ENCODE peak calls at places on chromosomes 6 and 20, in six cellular contexts. S is SK-N-SH, M is HepG2, U is GM12878, A is H1, R is K562. O is an unnamed sample.

GRCh38 chr6:152635949-152636674 is 1.1 kb downstream of the SYNE1 start:
- DNase-seq in S (peak; percentile 56), A (no peak), R (no peak), U (no peak), M (no peak), O (no peak)

GRCh38 chr6:168892031-168892430 is 361.6 kb downstream of the THBS2 start:
- DNase-seq in A (no peak), R (no peak), S (no peak), M (no peak), U (no peak), O (no peak)

GRCh38 chr6:19991176-19991575 is 154.0 kb downstream of the ID4 start:
- DNase-seq in U (no peak), A (no peak), R (no peak), S (no peak), M (no peak), O (no peak)

GRCh38 chr6:677919-678318 is 15.0 kb downstream of the EXOC2 start:
- DNase-seq in M (no peak), R (no peak), U (no peak), S (no peak), A (no peak), O (no peak)

GRCh38 chr20:63544958-63545516 is 2.5 kb downstream of the SRMS start:
- DNase-seq in A (no peak), M (no peak), R (no peak), U (no peak), S (no peak), O (no peak)

GRCh38 chr6:40796280-40797223 is 209.4 kb upstream of the LRFN2 start:
- DNase-seq in U (no peak), A (no peak), R (no peak), S (peak; percentile 64), M (no peak), O (no peak)

GRCh38 chr6:154410619-154411044 is 54.0 kb upstream of the IPCEF1 start:
- DNase-seq in R (no peak), S (no peak), U (no peak), M (peak; percentile 48), A (no peak), O (no peak)

GRCh38 chr6:37487891-37488290 is 11.8 kb downstream of the CCDC167 start:
- DNase-seq in A (no peak), R (no peak), U (no peak), S (no peak), M (no peak), O (no peak)

GRCh38 chr20:62638680-62639406 is 3.5 kb upstream of the SLCO4A1 start:
- DNase-seq in U (no peak), M (no peak), R (no peak), A (no peak), S (no peak), O (no peak)

GRCh38 chr6:124961784-124962611 is at the start of gene RNF217:
- DNase-seq in U (no peak), M (no peak), S (peak; percentile 34), A (no peak), R (peak; percentile 82), O (no peak)

GRCh38 chr20:9035129-9035528 is 33.8 kb upstream of the PLCB4 start:
- DNase-seq in A (no peak), R (no peak), S (no peak), U (no peak), M (no peak), O (no peak)

GRCh38 chr6:5398530-5398929 is 137.2 kb downstream of the FARS2 start:
- DNase-seq in M (peak; percentile 35), R (peak; percentile 53), A (no peak), S (peak; percentile 25), U (no peak), O (no peak)

GRCh38 chr6:31525932-31526591 is 2.7 kb upstream of the MCCD1 start:
- DNase-seq in M (no peak), A (no peak), U (no peak), S (no peak), R (no peak), O (no peak)

GRCh38 chr20:29325304-29325640 is 1932.2 kb upstream of the DEFB115 start:
- DNase-seq in S (no peak), U (no peak), A (no peak), R (no peak), M (no peak), O (no peak)

GRCh38 chr6:54980511-54981275 is 134.1 kb downstream of the FAM83B start:
- DNase-seq in S (no peak), R (no peak), U (no peak), A (no peak), M (no peak), O (no peak)

GRCh38 chr20:17617212-17617867 is 47.5 kb downstream of the DSTN start:
- DNase-seq in M (peak; percentile 42), U (no peak), A (no peak), S (peak; percentile 91), R (peak; percentile 62), O (peak; percentile 63)

GRCh38 chr6:160261991-160262718 is 3.5 kb upstream of the SLC22A2 start:
- DNase-seq in S (peak; percentile 24), U (no peak), M (peak; percentile 45), A (no peak), R (peak; percentile 70), O (no peak)

GRCh38 chr6:36769676-36770499 is 69.4 kb downstream of the CPNE5 start:
- DNase-seq in A (no peak), R (no peak), U (no peak), S (no peak), M (no peak), O (no peak)

GRCh38 chr6:135266675-135267074 is 85.6 kb downstream of the MYB start:
- DNase-seq in U (no peak), A (no peak), S (no peak), R (no peak), M (no peak), O (no peak)

GRCh38 chr6:130215526-130215925 is 7.2 kb downstream of the SAMD3 start:
- DNase-seq in S (no peak), R (no peak), U (no peak), M (no peak), A (no peak), O (no peak)

GRCh38 chr6:38906582-38906981 is 142.0 kb upstream of the GLP1R start:
- DNase-seq in R (no peak), U (no peak), S (no peak), M (no peak), A (no peak), O (no peak)

GRCh38 chr20:51480507-51481270 is 61.8 kb downstream of the NFATC2 start:
- DNase-seq in S (no peak), U (peak; percentile 84), R (no peak), M (no peak), A (no peak), O (no peak)

GRCh38 chr20:38258545-38259223 is 1.9 kb downstream of the KIAA1755 start:
- DNase-seq in S (no peak), U (no peak), M (no peak), A (no peak), R (no peak), O (no peak)

GRCh38 chr6:98657764-98658163 is 176.6 kb upstream of the POU3F2 start:
- DNase-seq in A (no peak), M (peak; percentile 18), R (peak; percentile 3), U (no peak), S (no peak), O (peak; percentile 11)

GRCh38 chr20:32249030-32249738 is 28.3 kb upstream of the KIF3B start:
- DNase-seq in U (no peak), S (no peak), R (no peak), A (no peak), M (no peak), O (peak; percentile 61)

GRCh38 chr20:11582073-11582472 is 335.6 kb upstream of the BTBD3 start:
- DNase-seq in R (no peak), A (no peak), U (no peak), M (no peak), S (no peak), O (peak; percentile 38)

GRCh38 chr20:52937701-52938100 is 34.5 kb upstream of the TSHZ2 start:
- DNase-seq in R (no peak), M (peak; percentile 58), A (no peak), S (no peak), U (no peak), O (no peak)

GRCh38 chr6:75374913-75375530 is 90.4 kb upstream of the TMEM30A start:
- DNase-seq in S (no peak), R (no peak), A (no peak), U (no peak), M (no peak), O (no peak)

GRCh38 chr6:90403489-90404381 is 107.1 kb upstream of the BACH2 start:
- DNase-seq in M (peak; percentile 78), U (no peak), A (no peak), S (peak; percentile 73), R (peak; percentile 90), O (peak; percentile 85)

GRCh38 chr6:43433148-43433547 is 5.8 kb downstream of the ABCC10 start:
- DNase-seq in A (no peak), M (no peak), S (no peak), U (no peak), R (no peak), O (no peak)
- H3K4me3 ChIP-seq in A (no peak overlapping the region), M (no peak overlapping the region), S (no peak overlapping the region), U (no peak overlapping the region), R (no peak overlapping the region), O (no peak overlapping the region)

DNA sequence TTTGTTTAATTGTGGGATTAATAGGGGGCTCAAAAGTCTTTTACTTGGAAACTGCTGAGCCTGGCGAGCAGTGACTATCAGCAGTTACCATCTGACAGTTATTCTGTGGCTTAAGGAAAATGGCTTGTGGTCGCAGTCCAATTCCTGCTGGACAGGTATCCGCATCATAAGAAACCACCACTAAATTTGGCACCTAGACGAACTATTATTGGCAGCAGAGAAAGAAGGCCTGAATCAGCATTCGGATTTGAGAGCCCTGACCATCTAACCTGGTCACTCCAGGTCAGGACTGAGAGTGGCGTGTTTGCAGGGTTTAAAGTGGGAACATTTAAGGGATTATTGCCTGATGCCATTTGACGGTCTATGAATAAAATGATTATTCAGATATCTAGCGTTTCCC is 146.4 kb downstream of the RPS12 start:
- DNase-seq in M (no peak), A (no peak), S (no peak), R (no peak), U (no peak), O (no peak)
- H3K27ac ChIP-seq in M (no peak overlapping the region), A (no peak overlapping the region), S (no peak overlapping the region), R (no peak overlapping the region), U (no peak overlapping the region), O (no peak overlapping the region)

DNA sequence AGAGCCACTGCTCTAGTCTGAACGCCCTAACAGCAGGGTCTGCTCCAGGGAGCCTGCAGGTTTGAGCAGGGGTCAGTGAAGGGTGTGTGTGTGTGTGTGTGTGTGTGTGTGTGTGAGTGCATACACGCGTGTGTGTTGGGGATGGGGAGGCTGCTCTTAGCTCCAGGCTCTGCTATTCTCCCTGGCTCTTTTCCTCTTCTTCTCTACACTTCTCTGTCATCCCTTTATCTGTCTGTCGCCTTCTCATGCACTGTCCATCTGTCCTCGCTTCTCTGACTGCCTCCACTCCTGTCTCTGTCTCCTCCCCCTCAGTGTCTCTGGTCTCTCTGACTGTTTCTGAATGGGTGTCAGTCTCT is 3.4 kb upstream of the CDH22 start:
- DNase-seq in S (no peak), A (no peak), U (no peak), M (no peak), R (no peak), O (no peak)
- TF ChIP-seq GABPA in S (no peak), A (no peak), U (no peak), M (no peak), R (no peak), O (no peak)

DNA sequence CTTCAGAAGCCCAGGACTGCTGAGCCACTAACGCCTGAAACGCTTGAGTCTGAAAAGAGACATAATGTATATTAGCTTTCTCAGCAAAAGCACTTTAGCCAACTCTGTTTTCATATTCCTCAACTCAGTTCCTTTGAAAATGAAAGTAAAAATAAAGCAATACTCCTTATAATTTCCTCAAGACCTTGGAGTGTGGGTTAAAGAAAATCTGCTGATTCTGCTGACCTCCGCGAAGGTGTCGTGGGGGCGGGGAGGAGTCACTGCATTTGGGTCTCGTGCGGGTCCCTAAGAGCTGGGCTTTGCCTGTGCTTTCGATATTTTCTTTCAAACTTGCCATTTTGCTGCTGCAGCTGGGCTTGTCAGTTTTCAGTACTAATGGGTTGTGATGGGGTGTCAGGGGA is 142.2 kb upstream of the ARID1B start:
- DNase-seq in S (no peak), M (no peak), A (no peak), U (no peak), R (no peak), O (no peak)
- H3K4me3 ChIP-seq in S (no peak overlapping the region), M (no peak overlapping the region), A (no peak overlapping the region), U (no peak overlapping the region), R (no peak overlapping the region), O (no peak overlapping the region)